ENCODE peak calls at places on chromosomes 1 and 21, in six cellular contexts. P is HepG2, W is K562, U is GM12892, K is GM12878, R is H1. D is an unnamed sample.

GRCh38 chr1:218990019-218990418 is 183.7 kb upstream of the LYPLAL1 start:
- DNase-seq in P (no peak), W (no peak), U (no peak), K (no peak), R (no peak), D (no peak)

GRCh38 chr1:90707363-90707710 is 9.8 kb downstream of the BARHL2 start:
- DNase-seq in P (peak; percentile 33), W (peak; percentile 46), U (no peak), K (no peak), R (no peak), D (no peak)

GRCh38 chr1:186643600-186643999 is 36.6 kb downstream of the PTGS2 start:
- DNase-seq in P (no peak), W (no peak), U (no peak), K (no peak), R (no peak), D (no peak)

GRCh38 chr1:99886841-99887240 is 36.7 kb downstream of the AGL start:
- DNase-seq in P (no peak), W (no peak), U (no peak), K (no peak), R (no peak), D (no peak)

GRCh38 chr1:234589064-234589765 is 20.8 kb downstream of the IRF2BP2 start:
- DNase-seq in P (no peak), W (no peak), U (no peak), K (no peak), R (no peak), D (no peak)

GRCh38 chr1:62436039-62436465 is 797 bp upstream of the USP1 start:
- DNase-seq in P (no peak), W (no peak), U (peak; percentile 55), K (no peak), R (no peak), D (peak; percentile 57)

GRCh38 chr21:38982096-38982495 is 176.4 kb downstream of the ETS2 start:
- DNase-seq in P (peak; percentile 56), W (no peak), U (no peak), K (no peak), R (peak; percentile 54), D (no peak)

GRCh38 chr1:160625321-160625720 is 21.5 kb downstream of the SLAMF1 start:
- DNase-seq in P (no peak), W (no peak), U (no peak), K (no peak), R (no peak), D (no peak)

GRCh38 chr1:229940689-229941088 is 126.3 kb upstream of the GALNT2 start:
- DNase-seq in P (no peak), W (no peak), U (no peak), K (no peak), R (no peak), D (no peak)

GRCh38 chr1:152497273-152497672 is 13.3 kb upstream of the LCE5A start:
- DNase-seq in P (peak; percentile 20), W (peak; percentile 18), U (no peak), K (no peak), R (no peak), D (no peak)

DNA sequence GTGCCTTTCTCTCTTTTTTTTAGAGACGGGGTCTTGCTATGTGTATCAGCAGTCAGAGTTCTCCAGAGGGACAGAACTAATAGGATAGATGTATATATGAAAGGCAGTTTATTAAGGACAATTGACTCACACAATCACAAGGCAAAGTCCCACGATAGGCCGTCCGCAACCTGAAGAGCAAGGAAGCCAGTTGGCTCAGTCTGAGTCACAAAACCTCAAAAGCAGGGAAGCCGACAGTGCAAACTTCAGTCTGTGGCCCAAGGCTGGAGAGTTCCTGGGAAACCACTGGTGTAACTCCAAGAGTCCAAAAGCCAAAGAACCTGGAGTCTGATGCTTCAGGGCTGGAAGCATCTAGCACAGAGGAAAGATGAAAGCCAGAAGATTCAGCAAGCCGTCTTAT is 16.3 kb upstream of the H3-3A start:
- DNase-seq in P (peak; percentile 73), W (no peak), U (no peak), K (no peak), R (no peak), D (no peak)
- TF ChIP-seq TAF1 in P (no peak), W (no peak), U (no peak), K (no peak), R (no peak), D (no peak)

DNA sequence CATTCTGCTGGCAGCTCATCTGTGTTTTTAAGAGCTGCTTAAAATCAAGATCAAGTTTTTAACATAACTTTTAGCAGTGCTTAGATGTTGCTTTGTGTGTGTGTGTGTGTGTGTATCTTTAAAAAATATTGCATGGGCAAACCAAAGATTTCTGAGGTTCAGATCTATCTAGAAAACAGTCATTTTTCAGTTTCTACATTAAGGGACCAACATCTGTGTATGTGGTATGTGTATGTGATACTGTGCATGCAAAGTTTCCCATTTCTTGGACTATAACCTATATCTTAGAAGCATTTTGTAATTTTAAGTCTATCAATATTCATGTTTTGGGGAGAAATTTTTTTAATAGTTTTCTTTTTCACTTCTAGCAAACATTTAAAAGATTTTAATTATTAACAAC is 31.9 kb downstream of the CHRM3 start:
- DNase-seq in P (no peak), W (no peak), U (no peak), K (no peak), R (no peak), D (no peak)
- TF ChIP-seq POLR2A in P (no peak), W (no peak), U (no peak), K (no peak), R (no peak), D (no peak)

DNA sequence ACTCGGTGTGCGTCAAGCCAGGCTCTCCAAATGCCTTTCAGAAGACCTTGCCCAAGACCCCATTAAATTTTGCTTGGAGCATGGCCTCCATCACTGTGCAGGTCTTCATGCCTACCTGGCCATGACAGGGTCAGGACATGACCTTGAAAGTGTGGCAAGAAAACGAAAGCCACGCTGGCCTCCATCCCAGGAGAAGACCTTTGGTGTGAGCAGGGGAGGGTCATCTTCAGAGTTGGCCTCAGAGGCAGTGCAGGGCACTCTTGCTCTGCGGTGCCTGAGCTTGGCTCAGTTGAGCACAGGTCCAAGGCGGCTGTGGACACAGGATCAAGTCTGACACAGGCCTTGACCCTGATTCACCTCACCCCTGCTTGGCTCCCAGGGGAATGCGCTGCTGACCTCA is 181.4 kb upstream of the TMEM51 start:
- DNase-seq in P (no peak), W (no peak), U (no peak), K (no peak), R (no peak), D (no peak)
- TF ChIP-seq TAF1 in P (no peak), W (no peak), U (no peak), K (no peak), R (no peak), D (no peak)

GRCh38 chr1:10511494-10511885 is 36.7 kb downstream of the PEX14 start:
- DNase-seq in P (no peak), W (no peak), U (no peak), K (no peak), R (no peak), D (no peak)

GRCh38 chr1:10509823-10510509 is 35.2 kb downstream of the PEX14 start:
- DNase-seq in P (no peak), W (no peak), U (no peak), K (no peak), R (no peak), D (no peak)

GRCh38 chr1:10508511-10508951 is 33.8 kb downstream of the PEX14 start:
- DNase-seq in P (no peak), W (no peak), U (no peak), K (no peak), R (no peak), D (no peak)

GRCh38 chr1:10513199-10513598 is 38.4 kb downstream of the PEX14 start:
- DNase-seq in P (no peak), W (no peak), U (no peak), K (no peak), R (no peak), D (no peak)

GRCh38 chr1:10510520-10511493 is 36.1 kb downstream of the PEX14 start:
- DNase-seq in P (no peak), W (peak; percentile 90), U (peak; percentile 59), K (peak; percentile 86), R (no peak), D (peak; percentile 64)
- TF ChIP-seq POLR2A in P (no peak), W (no peak), U (no peak), K (no peak), R (no peak), D (no peak)

GRCh38 chr1:212565079-212565478 is 43.5 kb upstream of the ATF3 start:
- DNase-seq in P (no peak), W (no peak), U (no peak), K (no peak), R (no peak), D (no peak)
- TF ChIP-seq TAF1 in P (no peak), W (no peak), U (no peak), K (no peak), R (no peak), D (no peak)

DNA sequence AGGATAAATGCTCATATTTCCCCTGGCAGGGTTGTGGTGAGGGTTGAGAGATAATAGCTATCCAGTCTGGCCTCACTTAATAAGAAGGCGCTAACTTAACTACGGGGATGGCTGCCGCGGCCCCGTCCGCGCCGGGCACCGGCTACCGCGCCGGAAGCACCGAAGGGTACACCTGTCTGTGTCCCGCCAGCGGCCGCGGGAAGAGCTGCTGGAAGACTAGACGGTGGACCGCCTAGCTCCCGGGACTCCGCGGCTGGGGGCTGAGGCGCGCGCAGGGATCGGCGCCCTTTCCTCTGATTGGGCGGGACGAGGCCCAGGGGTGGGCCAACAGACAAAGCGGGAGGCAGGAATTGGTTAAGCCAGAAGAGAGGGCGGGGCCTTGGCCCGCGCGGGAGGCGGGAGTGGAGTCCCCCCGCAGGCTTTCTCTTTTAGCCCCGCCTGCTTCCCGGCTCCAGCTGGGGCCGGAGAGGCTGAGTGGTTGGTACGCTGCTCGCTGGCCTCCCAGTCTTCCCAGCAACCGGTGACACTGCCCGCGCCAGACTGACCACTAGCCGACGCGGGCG is at the start of gene ZNF672:
- DNase-seq in P (peak; percentile 96), W (peak; percentile 97), U (peak; percentile 91), K (peak; percentile 77), R (peak; percentile 91), D (peak; percentile 92)
- TF ChIP-seq POLR2A in P (peak; percentile 80), W (peak; percentile 57), U (peak; percentile 72), K (peak; percentile 83), R (peak; percentile 71), D (peak; percentile 68)

GRCh38 chr1:29167904-29168303 is 13.8 kb downstream of the SRSF4 start:
- DNase-seq in P (no peak), W (no peak), U (no peak), K (no peak), R (no peak), D (no peak)

GRCh38 chr1:29166291-29166878 is 15.3 kb downstream of the SRSF4 start:
- DNase-seq in P (peak; percentile 49), W (no peak), U (no peak), K (no peak), R (no peak), D (no peak)

GRCh38 chr1:29172415-29172814 is 9.3 kb downstream of the SRSF4 start:
- DNase-seq in P (no peak), W (no peak), U (no peak), K (no peak), R (no peak), D (no peak)

GRCh38 chr1:29171521-29171920 is 10.2 kb downstream of the SRSF4 start:
- DNase-seq in P (no peak), W (no peak), U (no peak), K (no peak), R (no peak), D (no peak)

DNA sequence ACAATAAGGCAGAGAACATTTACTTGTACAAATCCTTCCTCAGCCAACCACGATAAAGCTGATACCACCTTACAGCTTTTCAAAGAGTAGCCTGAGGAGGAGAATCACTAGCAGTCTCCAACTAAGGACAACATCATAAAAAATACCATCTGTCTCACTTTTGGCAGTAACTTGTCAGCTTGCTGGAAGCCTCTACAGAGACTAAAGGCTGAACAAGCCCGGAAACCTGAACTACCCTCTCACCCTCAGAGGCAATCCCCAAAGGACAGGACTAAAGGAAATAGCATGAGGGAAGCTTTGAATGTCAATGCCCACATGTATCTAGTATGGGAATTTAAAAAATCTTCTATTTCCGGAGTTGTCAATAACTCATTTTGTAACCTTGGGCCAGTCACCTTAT is 10.6 kb downstream of the SRSF4 start:
- DNase-seq in P (no peak), W (no peak), U (no peak), K (peak; percentile 20), R (no peak), D (no peak)
- TF ChIP-seq TAF1 in P (no peak), W (no peak), U (no peak), K (no peak), R (no peak), D (no peak)

D was measured in GM12891.